ENCODE peak calls at places on chromosomes 16 and 17, in eight cellular contexts. I is tibial nerve; L is endothelial cell; P is cardiac fibroblast; X is colonic mucosa; N is CD4-positive, alpha-beta T cell; Z is AG04450; S is lower lobe of right lung. T is an unnamed sample.

GRCh38 chr16:79772028-79772427 is 171.5 kb upstream of the MAF start:
- DNase-seq in I (no peak), L (no peak), P (no peak), X (peak; percentile 35), N (no peak), Z (no peak), S (no peak), T (no peak)

GRCh38 chr16:57616241-57616640 is 12.2 kb upstream of the ADGRG1 start:
- DNase-seq in I (no peak), L (no peak), P (no peak), X (peak; percentile 18), N (no peak), Z (no peak), S (no peak), T (no peak)

GRCh38 chr17:10730956-10731879 is 1.4 kb upstream of the TMEM220 start:
- DNase-seq in I (no peak), L (no peak), P (no peak), X (peak; percentile 70), N (no peak), Z (no peak), S (no peak), T (no peak)

GRCh38 chr17:43673516-43674323 is 12.0 kb upstream of the MEOX1 start:
- DNase-seq in I (peak; percentile 89), L (peak; percentile 78), P (peak; percentile 73), X (peak; percentile 81), N (peak; percentile 70), Z (no peak), S (peak; percentile 73), T (peak; percentile 54)

GRCh38 chr16:57807968-57808528 is 5.8 kb upstream of the KIFC3 start:
- DNase-seq in I (peak; percentile 72), L (peak; percentile 56), P (peak; percentile 89), X (peak; percentile 89), N (peak; percentile 58), Z (peak; percentile 47), S (peak; percentile 89), T (no peak)

GRCh38 chr17:9987779-9988585 is 82.9 kb upstream of the RCVRN start:
- DNase-seq in I (no peak), L (peak; percentile 55), P (peak; percentile 46), X (peak; percentile 37), N (no peak), Z (no peak), S (peak; percentile 54), T (peak; percentile 26)

GRCh38 chr17:55187371-55187770 is 77.4 kb upstream of the HLF start:
- DNase-seq in I (no peak), L (no peak), P (peak; percentile 11), X (no peak), N (no peak), Z (no peak), S (no peak), T (no peak)

GRCh38 chr17:49640556-49640955 is 37.3 kb downstream of the SPOP start:
- DNase-seq in I (no peak), L (no peak), P (no peak), X (no peak), N (no peak), Z (no peak), S (no peak), T (no peak)

GRCh38 chr17:28335959-28336871 is 654 bp downstream of the TNFAIP1 start:
- DNase-seq in I (peak; percentile 33), L (peak; percentile 70), P (peak; percentile 93), X (peak; percentile 70), N (no peak), Z (peak; percentile 74), S (no peak), T (peak; percentile 58)

GRCh38 chr17:38579934-38580333 is 25.8 kb downstream of the SRCIN1 start:
- DNase-seq in I (no peak), L (peak; percentile 46), P (peak; percentile 53), X (no peak), N (no peak), Z (no peak), S (peak; percentile 67), T (no peak)
- TF ChIP-seq CTCF in I (no peak), L (no peak), P (peak; percentile 28), X (no peak), N (no peak), Z (peak; percentile 5), S (no peak), T (peak; percentile 26)

GRCh38 chr16:88063201-88063773 is 112.1 kb downstream of the BANP start:
- DNase-seq in I (peak; percentile 36), L (no peak), P (peak; percentile 80), X (no peak), N (no peak), Z (peak; percentile 42), S (no peak), T (no peak)

GRCh38 chr16:88059701-88060386 is 108.6 kb downstream of the BANP start:
- DNase-seq in I (no peak), L (no peak), P (no peak), X (no peak), N (no peak), Z (no peak), S (no peak), T (no peak)

GRCh38 chr16:88060524-88061219 is 109.4 kb downstream of the BANP start:
- DNase-seq in I (no peak), L (no peak), P (no peak), X (no peak), N (no peak), Z (no peak), S (no peak), T (no peak)

GRCh38 chr16:88062341-88062861 is 111.2 kb downstream of the BANP start:
- DNase-seq in I (peak; percentile 25), L (no peak), P (peak; percentile 84), X (no peak), N (no peak), Z (peak; percentile 41), S (peak; percentile 34), T (no peak)

GRCh38 chr16:88061346-88062110 is 110.3 kb downstream of the BANP start:
- DNase-seq in I (no peak), L (no peak), P (no peak), X (no peak), N (no peak), Z (no peak), S (no peak), T (no peak)
- TF ChIP-seq CTCF in I (no peak), L (no peak), P (no peak), X (no peak), N (no peak), Z (no peak), S (no peak), T (no peak)

GRCh38 chr17:8190506-8190905 is 526 bp upstream of the BORCS6 start:
- DNase-seq in I (no peak), L (no peak), P (no peak), X (no peak), N (no peak), Z (no peak), S (no peak), T (no peak)

GRCh38 chr17:8189041-8189710 is 804 bp downstream of the BORCS6 start:
- DNase-seq in I (no peak), L (peak; percentile 23), P (no peak), X (peak; percentile 55), N (no peak), Z (no peak), S (peak; percentile 59), T (no peak)

GRCh38 chr17:8188408-8188839 is 1.6 kb downstream of the BORCS6 start:
- DNase-seq in I (no peak), L (no peak), P (no peak), X (no peak), N (no peak), Z (no peak), S (no peak), T (no peak)

GRCh38 chr17:8187517-8188407 is 2.2 kb downstream of the BORCS6 start:
- DNase-seq in I (peak; percentile 97), L (peak; percentile 90), P (peak; percentile 100), X (peak; percentile 96), N (peak; percentile 74), Z (peak; percentile 99), S (peak; percentile 87), T (peak; percentile 45)

GRCh38 chr17:8189711-8190477 is at the start of gene BORCS6:
- DNase-seq in I (peak; percentile 96), L (peak; percentile 86), P (peak; percentile 99), X (peak; percentile 98), N (peak; percentile 90), Z (peak; percentile 97), S (peak; percentile 99), T (peak; percentile 84)
- TF ChIP-seq CTCF in I (no peak), L (no peak), P (no peak), X (no peak), N (no peak), Z (peak; percentile 8), S (peak; percentile 17), T (no peak)

GRCh38 chr17:42407289-42407836 is 15.7 kb downstream of the CAVIN1 start:
- DNase-seq in I (peak; percentile 71), L (peak; percentile 71), P (peak; percentile 89), X (peak; percentile 84), N (peak; percentile 55), Z (no peak), S (peak; percentile 89), T (peak; percentile 68)
- TF ChIP-seq CTCF in I (no peak), L (no peak), P (no peak), X (no peak), N (no peak), Z (no peak), S (no peak), T (no peak)

GRCh38 chr16:81714593-81714992 is 64.5 kb upstream of the PLCG2 start:
- DNase-seq in I (no peak), L (no peak), P (no peak), X (no peak), N (no peak), Z (no peak), S (no peak), T (no peak)
- TF ChIP-seq CTCF in I (no peak), L (no peak), P (no peak), X (no peak), N (no peak), Z (no peak), S (no peak), T (no peak)

GRCh38 chr16:55398683-55399230 is 74.8 kb downstream of the IRX6 start:
- DNase-seq in I (no peak), L (no peak), P (no peak), X (no peak), N (no peak), Z (no peak), S (no peak), T (no peak)
- TF ChIP-seq CTCF in I (no peak), L (no peak), P (no peak), X (no peak), N (no peak), Z (no peak), S (no peak), T (no peak)

GRCh38 chr16:75580-76501 is 2.2 kb upstream of the MPG start:
- DNase-seq in I (peak; percentile 86), L (peak; percentile 63), P (peak; percentile 93), X (peak; percentile 63), N (no peak), Z (no peak), S (peak; percentile 84), T (no peak)
- TF ChIP-seq CTCF in I (no peak), L (no peak), P (peak; percentile 42), X (no peak), N (no peak), Z (peak; percentile 53), S (peak; percentile 32), T (no peak)